ENCODE peak calls at places on chromosomes 1 and 21, in nine cellular contexts. N is GM23338; X is fibroblast of mammary gland; I is small intestine; M is H9; B is aorta; R is non-pigmented ciliary epithelial cell; H is stimulated activated naive CD4-positive, alpha-beta T cell treated with Interleukin-2 at 50 U/mL for 16 hours; C is left lung. E is an unnamed sample.

GRCh38 chr1:2575801-2576663 is 10.5 kb upstream of the PRXL2B start:
- DNase-seq in M (no peak), B (no peak), H (no peak), R (no peak), I (peak; percentile 99), X (no peak), N (no peak), C (peak; percentile 81), E (no peak)

GRCh38 chr21:40768056-40768455 is 78.9 kb downstream of the DSCAM start:
- DNase-seq in X (no peak), I (no peak), R (no peak), M (no peak), H (no peak), N (no peak), B (no peak), C (no peak), E (no peak)

GRCh38 chr1:27331426-27331825 is 9.5 kb downstream of the TMEM222 start:
- DNase-seq in N (no peak), C (no peak), X (no peak), I (no peak), M (no peak), R (no peak), B (no peak), H (no peak), E (no peak)

GRCh38 chr1:202589190-202589680 is 121.0 kb downstream of the SYT2 start:
- DNase-seq in M (peak; percentile 59), H (no peak), C (no peak), R (peak; percentile 100), I (peak; percentile 11), X (peak; percentile 99), N (peak; percentile 46), B (peak; percentile 94), E (no peak)

GRCh38 chr21:21085206-21085605 is 87.0 kb downstream of the NCAM2 start:
- DNase-seq in B (no peak), N (no peak), X (no peak), C (no peak), H (no peak), M (no peak), I (no peak), R (no peak), E (no peak)

GRCh38 chr1:65141394-65141793 is 6.6 kb upstream of the AK4 start:
- DNase-seq in I (peak; percentile 51), X (peak; percentile 79), C (no peak), M (no peak), N (no peak), H (no peak), R (no peak), B (no peak), E (no peak)

GRCh38 chr1:157982111-157982510 is 11.3 kb upstream of the KIRREL1 start:
- DNase-seq in R (no peak), N (no peak), M (no peak), B (no peak), H (no peak), I (no peak), X (no peak), C (no peak), E (no peak)

GRCh38 chr1:29515188-29515955 is 279.1 kb downstream of the PTPRU start:
- DNase-seq in R (no peak), H (no peak), X (no peak), B (no peak), C (no peak), M (peak; percentile 9), N (no peak), I (no peak), E (peak; percentile 78)

GRCh38 chr1:11692899-11693590 is 1.5 kb downstream of the DRAXIN start:
- DNase-seq in H (peak; percentile 30), C (no peak), X (peak; percentile 90), I (peak; percentile 28), M (no peak), R (peak; percentile 35), B (peak; percentile 70), N (no peak), E (no peak)

GRCh38 chr1:42821690-42822089 is 4.5 kb upstream of the SVBP start:
- DNase-seq in R (no peak), B (no peak), N (no peak), C (no peak), I (no peak), H (no peak), M (no peak), X (no peak), E (no peak)

GRCh38 chr1:113742515-113742914 is 16.8 kb downstream of the PHTF1 start:
- DNase-seq in M (no peak), I (peak; percentile 83), C (no peak), B (no peak), X (no peak), R (no peak), N (no peak), H (no peak), E (no peak)

GRCh38 chr1:33274446-33274845 is 18.2 kb downstream of the ZNF362 start:
- DNase-seq in X (no peak), C (no peak), M (no peak), N (peak; percentile 16), R (no peak), B (no peak), I (no peak), H (no peak), E (no peak)

GRCh38 chr21:28554660-28555475 is 437.8 kb downstream of the LTN1 start:
- DNase-seq in H (no peak), I (no peak), N (peak; percentile 18), X (no peak), C (no peak), R (no peak), B (no peak), M (peak; percentile 41), E (no peak)